ENCODE peak calls at places on chromosomes 2 and 18, in ten cellular contexts. J is MM.1S; L is cardiac muscle cell; Y is NCI-H510A; A is breast epithelium; G is stimulated activated CD8-positive, alpha-beta memory T cell treated with anti-CD3 and anti-CD28 coated beads, Interleukin-12 subunit alpha, Interleukin-12 subunit beta, amount 100 ng/mL, for 1 hour; V is SK-N-DZ; T is activated CD4-positive, alpha-beta T cell treated with anti-CD3 and anti-CD28 coated beads, Interleukin-2, amount 50 U/mL, for 24 hours; B is activated gamma-delta T cell; W is neuronal stem cell. X is an unnamed sample.

GRCh38 chr2:190846746-190847145 is 33.9 kb upstream of the GLS start:
- DNase-seq in J (no peak), L (no peak), Y (no peak), A (no peak), G (no peak), V (no peak), T (no peak), B (no peak), W (no peak), X (peak)

GRCh38 chr2:150047731-150048130 is 439.7 kb downstream of the RND3 start:
- DNase-seq in J (no peak), L (no peak), Y (no peak), A (no peak), G (no peak), V (no peak), T (no peak), B (no peak), W (no peak), X (no peak)

GRCh38 chr2:203870942-203871341 is 3.4 kb downstream of the CTLA4 start:
- DNase-seq in J (no peak), L (no peak), Y (no peak), A (no peak), G (no peak), V (no peak), T (no peak), B (no peak), W (no peak), X (no peak)

GRCh38 chr2:157172866-157173578 is 84.5 kb upstream of the GALNT5 start:
- DNase-seq in J (no peak), L (no peak), Y (no peak), A (no peak), G (no peak), V (no peak), T (no peak), B (no peak), W (no peak), X (peak)

GRCh38 chr18:26103579-26103978 is 13.2 kb upstream of the SS18 start:
- DNase-seq in J (peak), L (no peak), Y (no peak), A (no peak), G (no peak), V (peak), T (no peak), B (no peak), W (no peak), X (peak)

GRCh38 chr2:133342283-133342895 is 225.9 kb downstream of the NCKAP5 start:
- DNase-seq in J (no peak), L (no peak), Y (no peak), A (no peak), G (no peak), V (no peak), T (no peak), B (no peak), W (peak), X (peak)

GRCh38 chr2:14288016-14288415 is 344.5 kb upstream of the LRATD1 start:
- DNase-seq in J (no peak), L (no peak), Y (peak), A (peak), G (no peak), V (peak), T (no peak), B (no peak), W (no peak), X (no peak)

GRCh38 chr2:85844486-85844885 is 44.3 kb downstream of the ST3GAL5 start:
- DNase-seq in J (no peak), L (no peak), Y (no peak), A (no peak), G (no peak), V (no peak), T (no peak), B (no peak), W (no peak), X (no peak)

GRCh38 chr2:213246665-213247281 is 37.5 kb upstream of the SPAG16 start:
- DNase-seq in J (peak), L (peak), Y (peak), A (no peak), G (peak), V (peak), T (no peak), B (no peak), W (peak), X (peak)

GRCh38 chr2:190789074-190790004 is 91.3 kb upstream of the GLS start:
- DNase-seq in J (no peak), L (no peak), Y (no peak), A (no peak), G (no peak), V (no peak), T (no peak), B (no peak), W (no peak), X (peak)